ENCODE peak calls at places on chromosomes 2 and 18, in six cellular contexts. D, Q, K, X, V and P are unnamed samples.

GRCh38 chr2:210553371-210553770 is 3.0 kb upstream of the CPS1 start:
- DNase-seq in Q (peak), V (peak), D (no peak), K (no peak), X (no peak), P (no peak)

GRCh38 chr2:204967199-204967995 is 422.1 kb downstream of the PARD3B start:
- DNase-seq in D (no peak), Q (no peak), K (no peak), V (no peak), X (no peak), P (no peak)

GRCh38 chr18:68826111-68826510 is 28.2 kb downstream of the CCDC102B start:
- DNase-seq in V (no peak), X (no peak), D (no peak), K (no peak), Q (peak), P (no peak)

GRCh38 chr18:9757851-9758587 is 49.9 kb downstream of the RAB31 start:
- DNase-seq in D (no peak), V (peak), Q (peak), X (no peak), K (no peak), P (no peak)

GRCh38 chr2:182642328-182642727 is 73.7 kb upstream of the DNAJC10 start:
- DNase-seq in Q (peak), D (peak), K (peak), V (peak), X (no peak), P (peak)

GRCh38 chr2:146916914-146917313 is 927.9 kb upstream of the ACVR2A start:
- DNase-seq in D (no peak), K (no peak), X (no peak), V (no peak), Q (no peak), P (no peak)

GRCh38 chr2:42753188-42753813 is 10.6 kb downstream of the OXER1 start:
- DNase-seq in X (no peak), K (no peak), Q (no peak), D (peak), V (no peak), P (no peak)

GRCh38 chr2:191846787-191847620 is at the start of gene CAVIN2:
- DNase-seq in X (no peak), K (no peak), Q (peak), D (no peak), V (peak), P (no peak)

GRCh38 chr18:31695989-31696388 is 11.6 kb upstream of the B4GALT6 start:
- DNase-seq in X (no peak), K (no peak), V (no peak), Q (no peak), D (no peak), P (no peak)

GRCh38 chr18:79250236-79250993 is 145.3 kb upstream of the NFATC1 start:
- DNase-seq in V (no peak), X (no peak), D (no peak), K (no peak), Q (no peak), P (no peak)

GRCh38 chr2:85390941-85391669 is 19.1 kb downstream of the CAPG start:
- DNase-seq in X (peak), D (peak), K (peak), Q (peak), V (peak), P (peak)

GRCh38 chr2:143891879-143892308 is 628.0 kb downstream of the ZEB2 start:
- DNase-seq in X (no peak), V (no peak), K (no peak), Q (no peak), D (no peak), P (no peak)

GRCh38 chr2:99933894-99934650 is 208.3 kb downstream of the AFF3 start:
- DNase-seq in X (no peak), Q (no peak), V (no peak), D (no peak), K (no peak), P (no peak)

GRCh38 chr18:44033144-44033543 is 647.5 kb upstream of the SETBP1 start:
- DNase-seq in X (no peak), K (no peak), D (no peak), V (no peak), Q (no peak), P (no peak)

GRCh38 chr2:125167820-125168219 is 1142.7 kb downstream of the CNTNAP5 start:
- DNase-seq in V (peak), K (no peak), Q (no peak), X (no peak), D (no peak), P (no peak)

GRCh38 chr18:37252854-37253396 is 312.7 kb downstream of the CELF4 start:
- DNase-seq in K (no peak), V (no peak), D (no peak), Q (no peak), X (no peak), P (no peak)

GRCh38 chr18:14970027-14970426 is 222.1 kb downstream of the ANKRD30B start:
- DNase-seq in D (no peak), K (no peak), Q (peak), X (no peak), V (peak), P (no peak)

GRCh38 chr2:230668184-230668938 is 44.3 kb upstream of the CAB39 start:
- DNase-seq in D (peak), X (peak), K (no peak), Q (no peak), V (peak), P (peak)

GRCh38 chr18:36638224-36638623 is 190.6 kb downstream of the TPGS2 start:
- DNase-seq in D (peak), X (no peak), Q (no peak), V (no peak), K (no peak), P (no peak)

GRCh38 chr2:172813314-172813888 is 77.8 kb downstream of the RAPGEF4 start:
- DNase-seq in X (no peak), Q (peak), D (no peak), K (no peak), V (peak), P (no peak)